ENCODE peak calls at places on chromosomes 5 and 9, in five cellular contexts. G is left ventricle myocardium inferior, S is HepG2, U is progenitor cell of endocrine pancreas, Y is cardiac muscle cell. C is an unnamed sample.

GRCh38 chr5:27706832-27707231 is 668.4 kb upstream of the CDH9 start:
- DNase-seq in G (no peak), S (no peak), U (no peak), Y (no peak), C (no peak)

GRCh38 chr9:86605303-86605702 is 251.1 kb upstream of the TUT7 start:
- DNase-seq in G (no peak), S (no peak), U (no peak), Y (no peak), C (no peak)

GRCh38 chr9:18566125-18566524 is 92.2 kb downstream of the ADAMTSL1 start:
- DNase-seq in G (no peak), S (no peak), U (no peak), Y (no peak), C (no peak)

GRCh38 chr9:33858346-33858869 is 41.4 kb downstream of the UBE2R2 start:
- DNase-seq in G (no peak), S (no peak), U (no peak), Y (no peak), C (no peak)

GRCh38 chr9:93600504-93600903 is 24.1 kb downstream of the PHF2 start:
- DNase-seq in G (no peak), S (no peak), U (no peak), Y (no peak), C (no peak)

GRCh38 chr5:129820-130219 is 37.9 kb downstream of the PLEKHG4B start:
- DNase-seq in G (no peak), S (no peak), U (no peak), Y (no peak), C (no peak)

GRCh38 chr9:123678878-123679329 is 251.0 kb downstream of the DENND1A start:
- DNase-seq in G (no peak), S (peak; percentile 76), U (no peak), Y (no peak), C (no peak)

GRCh38 chr9:106862115-106862945 is 636 bp upstream of the ZNF462 start:
- DNase-seq in G (no peak), S (no peak), U (peak; percentile 56), Y (peak; percentile 77), C (peak; percentile 6)

GRCh38 chr5:33299621-33300208 is 141.1 kb upstream of the TARS1 start:
- DNase-seq in G (no peak), S (no peak), U (no peak), Y (peak; percentile 45), C (no peak)

GRCh38 chr9:98240475-98240874 is 15.0 kb downstream of the TBC1D2 start:
- DNase-seq in G (no peak), S (no peak), U (no peak), Y (no peak), C (no peak)

GRCh38 chr9:2013688-2014087 is 1.5 kb upstream of the SMARCA2 start:
- DNase-seq in G (no peak), S (no peak), U (no peak), Y (no peak), C (no peak)

GRCh38 chr5:172113036-172113435 is 75.0 kb downstream of the STK10 start:
- DNase-seq in G (peak; percentile 9), S (no peak), U (no peak), Y (no peak), C (peak; percentile 96)

GRCh38 chr5:127813633-127814171 is 110.5 kb downstream of the CCDC192 start:
- DNase-seq in G (no peak), S (no peak), U (no peak), Y (no peak), C (no peak)

GRCh38 chr9:134641173-134641985 is at the start of gene COL5A1:
- DNase-seq in G (peak; percentile 91), S (no peak), U (peak; percentile 83), Y (peak; percentile 95), C (peak; percentile 33)
- TF ChIP-seq CTCF in G (peak; percentile 54), S (no peak), U (peak; percentile 14), Y (no peak), C (no peak)

DNA sequence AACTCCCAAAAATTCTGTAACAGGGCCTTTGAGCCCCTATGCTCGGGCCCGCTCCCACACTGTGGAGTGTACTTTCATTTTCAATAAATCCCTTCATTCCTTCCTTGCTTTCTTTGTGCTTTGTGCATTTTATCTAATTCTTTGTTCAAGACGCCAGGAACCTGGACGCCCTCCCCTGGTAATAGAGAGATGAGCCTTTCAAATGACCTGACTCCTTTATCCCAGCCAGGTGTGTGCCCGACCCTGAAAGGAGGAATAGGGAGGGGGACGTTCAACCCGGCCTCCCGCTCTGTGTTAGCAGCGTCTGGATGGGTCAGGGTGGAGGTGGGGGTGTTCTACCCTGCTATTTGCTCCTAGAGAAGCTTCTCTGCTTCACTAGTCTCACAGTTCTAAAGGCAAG is 53.9 kb downstream of the FXN start:
- DNase-seq in G (no peak), S (no peak), U (no peak), Y (no peak), C (no peak)
- TF ChIP-seq CTCF in G (no peak), S (no peak), U (no peak), Y (no peak), C (no peak)

GRCh38 chr5:151058301-151058700 is 22.5 kb downstream of the TNIP1 start:
- DNase-seq in G (no peak), S (no peak), U (no peak), Y (no peak), C (no peak)
- TF ChIP-seq CTCF in G (peak; percentile 12), S (no peak), U (no peak), Y (peak; percentile 11), C (no peak)

DNA sequence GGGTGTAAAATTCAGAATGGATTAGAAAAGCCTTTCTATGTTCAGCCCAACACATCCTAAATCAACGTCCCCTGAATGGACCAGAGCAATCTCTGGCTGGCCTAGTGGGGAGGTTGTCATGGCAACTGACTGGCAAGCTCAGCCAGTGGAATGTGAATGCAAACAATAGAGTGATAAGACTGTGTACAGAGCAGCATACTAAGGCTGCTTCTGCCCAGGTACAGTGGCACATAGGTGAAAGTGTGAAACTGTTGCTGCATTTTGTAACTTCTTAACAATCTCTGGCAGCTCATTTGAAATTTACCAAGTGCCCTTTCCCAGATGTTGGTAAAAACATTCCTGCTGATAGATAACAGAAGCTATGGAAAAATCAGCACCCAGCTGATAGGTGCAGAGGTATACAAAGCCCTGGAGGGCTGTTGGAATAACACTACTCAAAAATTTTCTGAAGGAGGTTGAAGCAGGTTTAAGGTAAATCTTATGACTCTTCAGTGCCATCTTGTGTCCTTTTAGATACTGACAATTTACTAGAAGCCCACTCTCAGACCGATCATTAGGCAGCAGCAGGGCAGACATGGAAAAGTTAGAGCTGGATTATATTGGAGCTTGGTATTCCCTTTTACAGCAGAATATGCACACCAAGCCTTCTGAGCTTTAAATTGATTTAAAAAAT is 267.3 kb downstream of the RAB3C start:
- DNase-seq in G (no peak), S (peak; percentile 87), U (peak; percentile 47), Y (peak; percentile 71), C (no peak)
- TF ChIP-seq CTCF in G (peak; percentile 66), S (peak; percentile 51), U (peak; percentile 73), Y (peak; percentile 49), C (peak; percentile 55)